ENCODE peak calls at places on chromosome 9, in four cellular contexts. D is K562, O is HepG2, X is H1. I is an unnamed sample. For H3K4me1, the result is how much of the 10 kb centered on the place peaks cover.

GRCh38 chr9:86945868-86946711 is 1.2 kb downstream of the GAS1 start:
- DNase-seq in D (no peak), O (no peak), X (no peak), I (peak)

GRCh38 chr9:33151007-33151557 is 16.1 kb downstream of the B4GALT1 start:
- DNase-seq in D (peak), O (peak), X (no peak), I (no peak)

GRCh38 chr9:137506702-137507171 is 43.5 kb downstream of the PNPLA7 start:
- DNase-seq in D (no peak), O (no peak), X (no peak), I (no peak)

GRCh38 chr9:110623462-110624025 is 44.0 kb upstream of the SVEP1 start:
- DNase-seq in D (peak), O (peak), X (no peak), I (peak)

GRCh38 chr9:127390563-127390962 is 6.4 kb upstream of the SLC2A8 start:
- DNase-seq in D (peak), O (peak), X (no peak), I (no peak)

GRCh38 chr9:1612886-1613285 is 402.3 kb upstream of the SMARCA2 start:
- DNase-seq in D (no peak), O (no peak), X (no peak), I (no peak)

GRCh38 chr9:110050925-110051355 is 157.0 kb downstream of the C9orf152 start:
- DNase-seq in D (no peak), O (no peak), X (no peak), I (peak)

GRCh38 chr9:23830949-23831730 is 5.1 kb upstream of the ELAVL2 start:
- DNase-seq in D (no peak), O (no peak), X (no peak), I (no peak)

GRCh38 chr9:94987731-94988130 is 261.2 kb downstream of the AOPEP start:
- DNase-seq in D (no peak), O (no peak), X (no peak), I (no peak)

DNA sequence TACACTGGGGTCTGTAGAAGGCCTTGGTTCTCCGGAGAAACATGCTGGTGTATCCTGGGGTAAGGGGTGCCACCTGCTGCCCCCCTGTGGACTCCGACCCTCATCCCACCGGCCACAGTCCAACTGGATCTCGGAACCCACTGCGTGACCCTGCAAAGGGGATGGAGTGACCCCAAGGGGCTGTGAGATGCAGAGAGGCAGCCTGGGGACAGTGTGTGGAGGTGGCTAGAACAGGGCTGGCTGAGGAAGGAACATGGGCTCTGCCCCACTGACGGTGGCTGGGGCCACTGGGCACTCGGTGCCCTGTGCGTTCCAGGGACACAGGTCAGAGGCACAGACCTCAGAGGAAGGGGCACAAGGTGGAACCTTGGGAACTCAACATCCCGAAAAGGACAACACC is 2.3 kb downstream of the NACC2 start:
- DNase-seq in D (no peak), O (no peak), X (no peak), I (no peak)
- TF ChIP-seq CTCF in D (no peak), O (peak), X (peak), I (peak)

GRCh38 chr9:97959585-97959984 is 21.6 kb upstream of the HEMGN start:
- DNase-seq in D (no peak), O (no peak), X (no peak), I (no peak)

GRCh38 chr9:97956365-97956764 is 18.4 kb upstream of the HEMGN start:
- DNase-seq in D (no peak), O (no peak), X (no peak), I (no peak)

GRCh38 chr9:97963232-97963631 is 19.9 kb upstream of the ANP32B start:
- DNase-seq in D (no peak), O (no peak), X (no peak), I (no peak)

GRCh38 chr9:97962575-97962974 is 20.6 kb upstream of the ANP32B start:
- DNase-seq in D (no peak), O (no peak), X (no peak), I (no peak)

DNA sequence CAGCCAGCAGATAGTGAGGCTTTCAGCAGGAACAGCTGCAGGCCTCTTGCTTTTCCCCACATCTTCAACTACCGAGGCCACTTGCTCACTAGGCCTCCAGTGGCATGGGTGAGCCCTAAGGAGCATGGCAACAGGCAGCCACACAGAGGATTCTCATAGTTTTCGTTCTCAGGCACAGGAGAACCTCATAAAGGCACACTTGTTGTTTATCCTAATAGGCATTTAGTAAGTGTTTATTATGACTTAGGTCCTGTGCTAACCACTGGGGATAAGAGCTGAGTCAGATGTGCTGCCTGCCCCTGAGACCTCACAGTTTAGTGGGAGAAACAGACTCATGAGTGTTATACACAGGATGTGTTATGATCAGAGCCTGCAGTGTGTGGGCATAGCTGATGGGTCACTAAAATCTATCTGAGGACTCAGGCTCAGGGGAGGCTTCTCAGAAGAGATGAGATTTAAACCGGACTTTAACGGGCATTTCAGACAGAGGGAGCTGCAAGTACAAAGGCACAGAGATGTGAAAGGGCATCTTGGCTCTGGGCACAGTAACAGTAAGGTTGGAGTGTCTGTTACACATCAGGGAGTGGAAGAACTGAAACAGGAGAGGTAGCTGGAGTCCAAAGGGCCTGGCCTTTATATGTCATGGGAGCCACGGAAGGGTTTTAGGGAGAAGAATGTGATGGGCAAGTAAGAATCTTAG is 21.0 kb upstream of the HEMGN start:
- DNase-seq in D (peak), O (no peak), X (no peak), I (no peak)
- TF ChIP-seq PHF8 in D (no peak), O (no peak), X (no peak), I (no peak)

DNA sequence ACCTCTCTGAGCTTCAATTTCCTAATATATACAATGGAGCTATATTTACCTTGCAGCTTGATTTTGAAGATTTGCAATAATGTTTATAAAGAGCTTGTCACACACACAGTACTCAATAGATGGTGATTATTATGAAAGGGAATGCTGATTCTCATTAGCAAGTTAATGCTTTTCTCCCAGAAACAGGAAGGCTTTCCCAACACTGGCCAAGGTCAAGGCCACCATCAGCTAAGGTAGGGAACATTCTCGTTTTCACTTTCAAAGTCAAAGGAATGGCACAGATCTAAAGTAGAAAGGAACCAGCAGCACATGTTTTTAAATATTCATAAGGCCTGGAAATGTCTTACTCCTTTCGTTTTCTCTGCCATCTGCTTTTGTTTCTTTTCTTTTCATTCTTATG is 266.7 kb downstream of the CRB2 start:
- DNase-seq in D (no peak), O (no peak), X (no peak), I (no peak)
- H3K4me1 ChIP-seq in D (under half), O (under half), X (under half), I (under half)

GRCh38 chr9:113589407-113589806 is 125.9 kb downstream of the RGS3 start:
- DNase-seq in D (no peak), O (no peak), X (no peak), I (no peak)

GRCh38 chr9:113585555-113585954 is 122.0 kb downstream of the RGS3 start:
- DNase-seq in D (no peak), O (no peak), X (no peak), I (no peak)

GRCh38 chr9:113588242-113588810 is 124.8 kb downstream of the RGS3 start:
- DNase-seq in D (no peak), O (no peak), X (no peak), I (no peak)

GRCh38 chr9:113588936-113589335 is 125.4 kb downstream of the RGS3 start:
- DNase-seq in D (no peak), O (no peak), X (no peak), I (no peak)

DNA sequence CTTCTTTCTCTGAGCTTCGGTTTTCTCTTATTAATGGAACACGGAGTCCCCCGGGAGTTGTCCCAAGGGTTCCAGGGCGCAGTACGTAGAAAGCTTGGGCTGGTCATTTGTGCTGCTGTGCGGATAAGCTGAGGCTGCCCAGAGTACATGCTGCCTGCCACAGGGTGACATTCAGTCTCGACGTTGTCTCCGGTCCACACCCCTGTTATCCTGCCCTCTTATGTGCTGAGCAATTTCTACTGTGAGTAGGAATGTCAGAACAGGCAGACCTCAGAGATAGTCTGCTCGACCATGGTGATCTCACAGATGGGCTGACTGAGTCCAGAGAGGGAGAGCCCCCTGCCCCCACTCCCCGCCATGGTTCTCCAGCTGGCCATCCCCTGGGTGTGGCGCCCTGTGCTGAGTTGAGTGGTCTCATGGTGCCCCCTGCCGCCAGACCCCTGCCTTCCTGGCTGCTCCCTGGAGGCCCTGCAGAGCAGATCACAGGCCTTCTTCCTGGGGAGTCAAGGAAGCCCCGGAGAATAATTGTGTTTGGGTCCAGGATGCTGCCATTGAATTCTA is 124.0 kb downstream of the RGS3 start:
- DNase-seq in D (peak), O (no peak), X (no peak), I (no peak)
- TF ChIP-seq CTCF in D (peak), O (peak), X (peak), I (no peak)

DNA sequence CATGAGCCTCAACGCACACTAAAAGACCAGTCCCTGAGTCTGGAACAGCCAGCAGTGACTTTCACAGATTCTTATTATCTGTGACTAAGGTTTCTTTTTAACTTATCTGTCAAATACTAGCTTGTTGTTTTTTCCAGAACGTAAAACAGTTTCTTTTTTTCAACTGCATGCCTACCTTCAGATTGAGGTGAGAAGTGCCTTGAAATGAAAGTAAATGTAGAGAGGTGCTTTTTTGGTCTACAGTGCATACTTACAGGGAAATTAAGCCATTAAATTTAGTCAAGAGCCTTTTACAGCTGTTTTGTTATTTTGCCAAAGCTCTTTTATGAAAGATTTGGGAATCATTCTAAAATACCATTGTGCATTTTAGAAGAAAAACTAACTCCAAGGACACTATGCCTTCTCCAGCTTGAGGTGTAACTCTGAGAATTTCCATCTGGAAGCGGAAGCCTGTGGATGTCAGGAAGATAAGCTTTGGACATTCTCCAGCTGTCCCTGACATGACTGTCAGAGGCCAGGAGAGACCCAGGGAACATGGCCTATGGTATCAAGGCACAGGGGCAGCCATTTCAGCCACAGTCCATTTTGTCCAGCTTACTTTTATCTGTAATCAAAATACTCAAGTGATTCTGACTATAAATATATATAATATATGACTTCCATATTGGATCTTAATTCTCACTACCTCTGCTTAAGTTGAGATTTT is 230.3 kb downstream of the GLIS3 start:
- DNase-seq in D (no peak), O (no peak), X (no peak), I (no peak)
- TF ChIP-seq PHF8 in D (no peak), O (no peak), X (no peak), I (no peak)

I was measured in A549.